ENCODE peak calls at places on chromosomes 7 and 10, in nine cellular contexts. D is prostate gland, Z is gastrocnemius medialis, P is lower lobe of right lung, I is HCT116, G is stomach, R is transverse colon, Y is heart left ventricle, W is psoas muscle. F is an unnamed sample.

GRCh38 chr7:19269301-19269700 is 124.1 kb upstream of the FERD3L start:
- DNase-seq in G (no peak), P (no peak), I (no peak), W (no peak), Z (no peak), R (no peak), D (no peak), Y (no peak), F (no peak)

GRCh38 chr7:84337386-84337785 is 142.8 kb upstream of the SEMA3A start:
- DNase-seq in Y (no peak), W (no peak), D (no peak), Z (no peak), G (no peak), I (no peak), R (no peak), P (no peak), F (no peak)

GRCh38 chr7:133409421-133409820 is 156.5 kb downstream of the EXOC4 start:
- DNase-seq in W (no peak), R (no peak), Y (no peak), P (no peak), G (no peak), I (no peak), Z (no peak), D (no peak), F (no peak)

GRCh38 chr10:680146-680545 is 9.3 kb downstream of the DIP2C start:
- DNase-seq in D (no peak), I (no peak), Y (peak; percentile 72), R (no peak), P (no peak), G (no peak), W (peak; percentile 90), Z (peak; percentile 89), F (peak; percentile 59)

GRCh38 chr7:105325225-105325904 is 63.4 kb downstream of the SRPK2 start:
- DNase-seq in Z (no peak), I (no peak), W (no peak), Y (no peak), D (no peak), G (no peak), P (no peak), R (no peak), F (no peak)

GRCh38 chr7:156378806-156379205 is 261.8 kb upstream of the RNF32 start:
- DNase-seq in D (peak; percentile 60), G (no peak), R (no peak), Y (no peak), P (no peak), Z (no peak), W (no peak), I (no peak), F (no peak)

GRCh38 chr10:79144341-79145173 is 75.8 kb downstream of the ZMIZ1 start:
- DNase-seq in D (no peak), Y (no peak), G (peak; percentile 45), Z (no peak), R (no peak), W (no peak), I (no peak), P (no peak), F (no peak)

GRCh38 chr10:68330852-68331454 is 911 bp upstream of the HNRNPH3 start:
- DNase-seq in Y (peak; percentile 40), G (no peak), Z (no peak), I (no peak), P (no peak), D (peak; percentile 27), W (peak; percentile 60), R (peak; percentile 27), F (peak; percentile 20)

GRCh38 chr10:74587109-74587508 is 239.3 kb upstream of the KAT6B start:
- DNase-seq in Z (no peak), Y (no peak), W (no peak), P (no peak), D (no peak), I (no peak), R (no peak), G (no peak), F (no peak)

GRCh38 chr7:77765906-77766800 is 32.1 kb downstream of the TMEM60 start:
- DNase-seq in W (no peak), R (no peak), P (no peak), Y (no peak), Z (no peak), G (no peak), I (no peak), D (no peak), F (no peak)

GRCh38 chr7:143345428-143345900 is 17.0 kb downstream of the FAM131B start:
- DNase-seq in G (peak; percentile 68), P (peak; percentile 75), Z (no peak), D (no peak), W (peak; percentile 62), R (peak; percentile 70), Y (peak; percentile 45), I (peak; percentile 73), F (peak; percentile 29)

GRCh38 chr7:134826105-134826504 is 46.7 kb downstream of the CALD1 start:
- DNase-seq in Y (no peak), Z (no peak), P (no peak), W (no peak), D (no peak), G (no peak), R (no peak), I (no peak), F (no peak)

GRCh38 chr7:11552676-11553075 is 279.3 kb downstream of the THSD7A start:
- DNase-seq in Y (no peak), I (no peak), D (no peak), R (no peak), P (no peak), Z (no peak), W (no peak), G (no peak), F (no peak)

GRCh38 chr7:42065942-42066341 is 171.1 kb downstream of the GLI3 start:
- DNase-seq in Y (no peak), I (no peak), R (no peak), P (no peak), W (no peak), G (no peak), D (no peak), Z (no peak), F (no peak)

GRCh38 chr10:62049815-62050626 is 148.5 kb downstream of the ARID5B start:
- DNase-seq in I (no peak), R (no peak), D (no peak), W (no peak), G (no peak), Z (no peak), Y (no peak), P (no peak), F (no peak)

GRCh38 chr10:115654961-115655360 is 561.8 kb downstream of the ATRNL1 start:
- DNase-seq in Y (no peak), I (no peak), P (no peak), W (no peak), R (no peak), D (no peak), G (no peak), Z (no peak), F (no peak)

GRCh38 chr7:74494076-74494548 is 40.4 kb downstream of the GTF2IRD1 start:
- DNase-seq in R (no peak), W (no peak), D (no peak), P (no peak), Y (no peak), Z (no peak), G (no peak), I (no peak), F (no peak)

GRCh38 chr7:158805937-158806336 is 23.4 kb downstream of the ESYT2 start:
- DNase-seq in W (no peak), R (no peak), D (no peak), G (no peak), Y (no peak), Z (no peak), P (no peak), I (no peak), F (no peak)
- H3K27ac ChIP-seq in W (no peak overlapping the region), R (no peak overlapping the region), D (no peak overlapping the region), G (no peak overlapping the region), Y (no peak overlapping the region), Z (no peak overlapping the region), P (no peak overlapping the region), I (no peak overlapping the region), F (no peak overlapping the region)

GRCh38 chr7:114402866-114403635 is 11.6 kb upstream of the FOXP2 start:
- DNase-seq in R (no peak), W (no peak), G (no peak), D (no peak), I (no peak), Z (no peak), P (no peak), Y (no peak), F (no peak)

GRCh38 chr7:114409750-114410149 is 4.9 kb upstream of the FOXP2 start:
- DNase-seq in W (no peak), R (no peak), D (no peak), Z (no peak), I (no peak), Y (no peak), P (no peak), G (no peak), F (no peak)

GRCh38 chr7:114405427-114405826 is 9.2 kb upstream of the FOXP2 start:
- DNase-seq in G (no peak), I (peak; percentile 8), P (no peak), Z (no peak), W (no peak), D (no peak), R (no peak), Y (no peak), F (no peak)
- TF ChIP-seq CTCF in G (no peak), I (peak; percentile 51), P (peak; percentile 27), Z (peak; percentile 48), W (peak; percentile 52), D (no peak), R (peak; percentile 46), Y (peak; percentile 42), F (peak; percentile 36)

DNA sequence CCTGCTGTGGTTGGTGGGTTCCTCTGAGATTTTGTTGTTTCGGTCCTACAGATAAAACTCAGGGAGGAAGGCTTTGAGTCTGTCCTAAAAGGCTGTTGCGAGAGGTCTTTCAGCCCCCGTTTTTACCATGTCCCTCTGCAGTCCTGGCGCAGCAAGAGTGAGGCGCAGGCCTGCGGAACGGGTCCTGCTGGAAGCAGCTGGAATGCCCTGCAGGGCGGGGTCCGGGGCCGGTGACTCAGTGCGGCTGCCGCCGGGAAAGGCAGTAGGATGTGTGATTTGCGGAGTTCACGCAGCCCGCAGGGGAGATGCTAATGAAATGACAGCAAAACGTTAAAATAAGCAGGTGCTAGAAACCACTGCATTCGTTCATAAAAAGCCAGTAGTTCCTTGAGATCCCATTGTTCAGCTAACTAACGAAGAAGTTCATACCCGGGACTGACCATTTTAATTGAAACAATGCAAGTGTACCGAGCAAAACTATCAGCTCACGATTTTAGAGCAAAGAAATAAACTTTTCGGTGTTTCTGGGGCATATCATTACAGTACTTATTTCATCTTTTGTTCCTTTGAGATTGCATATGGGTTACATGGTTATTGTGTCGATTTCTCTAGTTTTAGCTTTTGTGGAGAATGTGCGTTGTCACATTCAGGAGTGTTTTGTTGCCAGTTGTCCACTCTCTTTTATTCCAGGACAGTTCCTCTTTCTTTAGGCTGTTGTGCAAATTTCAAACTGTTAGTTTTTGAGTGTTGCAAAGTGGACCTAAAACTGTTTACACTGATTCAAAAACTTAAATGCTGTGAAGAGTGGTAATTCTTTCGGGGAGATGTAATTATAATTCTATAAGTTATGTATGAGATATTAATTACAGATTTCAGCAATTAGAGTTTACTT is 783 bp downstream of the ANLN start:
- DNase-seq in I (peak; percentile 56), W (peak; percentile 73), R (peak; percentile 85), Z (no peak), P (peak; percentile 81), G (peak; percentile 83), D (peak; percentile 82), Y (peak; percentile 65), F (peak; percentile 33)
- H3K4me1 ChIP-seq in I (peaks cover 49% of the 10 kb centered on the region), W (peaks cover 7% of the 10 kb centered on the region), R (peaks cover 29% of the 10 kb centered on the region), Z (peaks cover 14% of the 10 kb centered on the region), P (peaks cover 24% of the 10 kb centered on the region), G (peaks cover 41% of the 10 kb centered on the region), D (no peaks in the 10 kb centered on the region), Y (peaks cover 22% of the 10 kb centered on the region), F (peaks cover 22% of the 10 kb centered on the region)

GRCh38 chr7:35728412-35729060 is 33.6 kb upstream of the HERPUD2 start:
- DNase-seq in P (no peak), D (no peak), Y (no peak), R (no peak), Z (no peak), G (no peak), W (no peak), I (no peak), F (no peak)
- H3K27ac ChIP-seq in P (no peak overlapping the region), D (no peak overlapping the region), Y (peak overlapping the region; percentile 84), R (peak overlapping the region; percentile 63), Z (no peak overlapping the region), G (no peak overlapping the region), W (no peak overlapping the region), I (no peak overlapping the region), F (peak overlapping the region; percentile 85)